ENCODE peak calls at places on chromosomes 5 and 9, in seven cellular contexts. One of them, this sample, is unnamed. For H3K27me3, the result is how much of the 10 kb centered on the place peaks cover.

GRCh38 chr9:107484117-107484723 is 5.3 kb downstream of the KLF4 start:
- DNase-seq in Panc1: no peak
- DNase-seq in CD8-positive, alpha-beta T cell: no peak
- DNase-seq in left lung: no peak
- DNase-seq in esophagus squamous epithelium: no peak
- DNase-seq in esophagus muscularis mucosa: no peak
- DNase-seq in sigmoid colon: no peak
- DNase-seq in this sample: no peak

GRCh38 chr5:14146725-14147124 is 3.6 kb downstream of the TRIO start:
- DNase-seq in Panc1: no peak
- DNase-seq in CD8-positive, alpha-beta T cell: no peak
- DNase-seq in left lung: no peak
- DNase-seq in esophagus squamous epithelium: no peak
- DNase-seq in esophagus muscularis mucosa: no peak
- DNase-seq in sigmoid colon: no peak
- DNase-seq in this sample: no peak

GRCh38 chr9:110351009-110351467 is 13.4 kb upstream of the TXNDC8 start:
- DNase-seq in Panc1: no peak
- DNase-seq in CD8-positive, alpha-beta T cell: no peak
- DNase-seq in left lung: no peak
- DNase-seq in esophagus squamous epithelium: no peak
- DNase-seq in esophagus muscularis mucosa: no peak
- DNase-seq in sigmoid colon: no peak
- DNase-seq in this sample: no peak

GRCh38 chr5:104652271-104652861 is 1089.8 kb upstream of the NUDT12 start:
- DNase-seq in Panc1: no peak
- DNase-seq in CD8-positive, alpha-beta T cell: no peak
- DNase-seq in left lung: no peak
- DNase-seq in esophagus squamous epithelium: no peak
- DNase-seq in esophagus muscularis mucosa: no peak
- DNase-seq in sigmoid colon: no peak
- DNase-seq in this sample: no peak

GRCh38 chr9:107060026-107060425 is 197.1 kb downstream of the ZNF462 start:
- DNase-seq in Panc1: no peak
- DNase-seq in CD8-positive, alpha-beta T cell: no peak
- DNase-seq in left lung: no peak
- DNase-seq in esophagus squamous epithelium: no peak
- DNase-seq in esophagus muscularis mucosa: no peak
- DNase-seq in sigmoid colon: no peak
- DNase-seq in this sample: no peak

GRCh38 chr9:13651969-13652663 is 372.6 kb upstream of the MPDZ start:
- DNase-seq in Panc1: no peak
- DNase-seq in CD8-positive, alpha-beta T cell: no peak
- DNase-seq in left lung: no peak
- DNase-seq in esophagus squamous epithelium: no peak
- DNase-seq in esophagus muscularis mucosa: no peak
- DNase-seq in sigmoid colon: no peak
- DNase-seq in this sample: no peak

GRCh38 chr9:9615086-9615485 is 997.7 kb downstream of the PTPRD start:
- DNase-seq in Panc1: no peak
- DNase-seq in CD8-positive, alpha-beta T cell: no peak
- DNase-seq in left lung: peak
- DNase-seq in esophagus squamous epithelium: no peak
- DNase-seq in esophagus muscularis mucosa: no peak
- DNase-seq in sigmoid colon: no peak
- DNase-seq in this sample: no peak

GRCh38 chr5:179195561-179196419 is 135.6 kb downstream of the ZNF354C start:
- DNase-seq in Panc1: no peak
- DNase-seq in CD8-positive, alpha-beta T cell: no peak
- DNase-seq in left lung: peak
- DNase-seq in esophagus squamous epithelium: no peak
- DNase-seq in esophagus muscularis mucosa: no peak
- DNase-seq in sigmoid colon: peak
- DNase-seq in this sample: no peak

GRCh38 chr5:83914662-83915418 is 194.2 kb upstream of the HAPLN1 start:
- DNase-seq in Panc1: no peak
- DNase-seq in CD8-positive, alpha-beta T cell: no peak
- DNase-seq in left lung: no peak
- DNase-seq in esophagus squamous epithelium: no peak
- DNase-seq in esophagus muscularis mucosa: no peak
- DNase-seq in sigmoid colon: no peak
- DNase-seq in this sample: no peak

GRCh38 chr5:72106922-72107873 is at the start of gene MAP1B:
- DNase-seq in Panc1: no peak
- DNase-seq in CD8-positive, alpha-beta T cell: no peak
- DNase-seq in left lung: peak
- DNase-seq in esophagus squamous epithelium: no peak
- DNase-seq in esophagus muscularis mucosa: no peak
- DNase-seq in sigmoid colon: peak
- DNase-seq in this sample: no peak

GRCh38 chr9:35406183-35406959 is 83.5 kb upstream of the RUSC2 start:
- DNase-seq in Panc1: no peak
- DNase-seq in CD8-positive, alpha-beta T cell: peak
- DNase-seq in left lung: peak
- DNase-seq in esophagus squamous epithelium: no peak
- DNase-seq in esophagus muscularis mucosa: no peak
- DNase-seq in sigmoid colon: no peak
- DNase-seq in this sample: no peak

GRCh38 chr9:97502984-97503861 is 1.8 kb downstream of the TMOD1 start:
- DNase-seq in Panc1: no peak
- DNase-seq in CD8-positive, alpha-beta T cell: no peak
- DNase-seq in left lung: peak
- DNase-seq in esophagus squamous epithelium: no peak
- DNase-seq in esophagus muscularis mucosa: no peak
- DNase-seq in sigmoid colon: no peak
- DNase-seq in this sample: no peak

GRCh38 chr9:97506264-97506663 is 4.8 kb downstream of the TMOD1 start:
- DNase-seq in Panc1: no peak
- DNase-seq in CD8-positive, alpha-beta T cell: no peak
- DNase-seq in left lung: no peak
- DNase-seq in esophagus squamous epithelium: no peak
- DNase-seq in esophagus muscularis mucosa: peak
- DNase-seq in sigmoid colon: no peak
- DNase-seq in this sample: no peak

GRCh38 chr9:97505845-97506244 is 4.4 kb downstream of the TMOD1 start:
- DNase-seq in Panc1: no peak
- DNase-seq in CD8-positive, alpha-beta T cell: peak
- DNase-seq in left lung: no peak
- DNase-seq in esophagus squamous epithelium: no peak
- DNase-seq in esophagus muscularis mucosa: peak
- DNase-seq in sigmoid colon: no peak
- DNase-seq in this sample: no peak

GRCh38 chr9:97503862-97504210 is 2.4 kb downstream of the TMOD1 start:
- DNase-seq in Panc1: no peak
- DNase-seq in CD8-positive, alpha-beta T cell: no peak
- DNase-seq in left lung: no peak
- DNase-seq in esophagus squamous epithelium: no peak
- DNase-seq in esophagus muscularis mucosa: peak
- DNase-seq in sigmoid colon: no peak
- DNase-seq in this sample: no peak

DNA sequence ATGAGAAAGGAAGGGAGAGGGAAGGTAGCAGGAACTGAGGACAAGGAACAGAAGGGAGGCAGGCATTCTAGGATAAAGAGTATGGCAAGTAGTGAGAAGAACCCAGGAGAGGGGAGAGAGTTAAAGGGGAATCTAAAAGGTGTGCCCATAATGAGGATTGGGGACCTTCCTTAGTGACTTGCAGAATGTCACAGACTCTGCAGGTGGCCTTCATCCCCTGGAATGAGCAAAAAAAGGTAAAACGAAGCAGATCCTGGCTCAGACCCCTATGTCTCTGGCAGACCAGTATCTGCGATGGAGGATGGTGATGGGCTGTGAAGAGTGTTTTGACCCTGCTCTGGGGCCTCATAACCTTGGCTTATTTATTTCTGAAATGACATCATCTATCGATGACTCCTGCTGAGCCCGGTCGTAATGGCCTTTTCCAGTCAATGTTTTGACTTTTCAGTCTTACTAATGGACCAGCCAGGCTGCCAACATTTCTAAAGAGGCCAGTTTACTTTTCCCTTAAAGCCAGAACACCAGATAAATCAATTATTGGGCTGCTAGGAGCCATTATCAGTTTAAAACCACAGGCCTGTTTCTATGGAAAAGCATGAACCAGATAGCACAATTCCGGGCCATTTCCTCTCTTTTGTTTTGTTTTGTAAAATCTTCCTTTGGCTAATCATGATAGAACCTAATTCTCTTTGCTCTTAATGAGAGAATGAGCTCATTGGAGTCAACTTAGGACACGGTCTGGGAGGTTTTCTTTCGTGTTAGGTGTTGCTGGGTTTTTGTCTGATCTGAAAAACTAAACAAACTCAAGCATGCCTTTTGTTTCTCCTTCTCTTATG is 3.1 kb downstream of the TMOD1 start:
- DNase-seq in Panc1: no peak
- DNase-seq in CD8-positive, alpha-beta T cell: peak
- DNase-seq in left lung: no peak
- DNase-seq in esophagus squamous epithelium: no peak
- DNase-seq in esophagus muscularis mucosa: peak
- DNase-seq in sigmoid colon: no peak
- DNase-seq in this sample: no peak
- H3K27me3 ChIP-seq in Panc1: under half
- H3K27me3 ChIP-seq in CD8-positive, alpha-beta T cell: under half
- H3K27me3 ChIP-seq in left lung: half or more
- H3K27me3 ChIP-seq in esophagus squamous epithelium: half or more
- H3K27me3 ChIP-seq in esophagus muscularis mucosa: under half
- H3K27me3 ChIP-seq in sigmoid colon: under half
- H3K27me3 ChIP-seq in this sample: under half

GRCh38 chr5:103607346-103607745 is 44.8 kb upstream of the NUDT12 start:
- DNase-seq in Panc1: no peak
- DNase-seq in CD8-positive, alpha-beta T cell: no peak
- DNase-seq in left lung: no peak
- DNase-seq in esophagus squamous epithelium: no peak
- DNase-seq in esophagus muscularis mucosa: no peak
- DNase-seq in sigmoid colon: no peak
- DNase-seq in this sample: no peak

GRCh38 chr5:103601314-103601713 is 38.7 kb upstream of the NUDT12 start:
- DNase-seq in Panc1: no peak
- DNase-seq in CD8-positive, alpha-beta T cell: no peak
- DNase-seq in left lung: no peak
- DNase-seq in esophagus squamous epithelium: no peak
- DNase-seq in esophagus muscularis mucosa: no peak
- DNase-seq in sigmoid colon: no peak
- DNase-seq in this sample: no peak

GRCh38 chr5:103602465-103602864 is 39.9 kb upstream of the NUDT12 start:
- DNase-seq in Panc1: no peak
- DNase-seq in CD8-positive, alpha-beta T cell: no peak
- DNase-seq in left lung: no peak
- DNase-seq in esophagus squamous epithelium: no peak
- DNase-seq in esophagus muscularis mucosa: no peak
- DNase-seq in sigmoid colon: no peak
- DNase-seq in this sample: no peak

GRCh38 chr5:103605277-103605676 is 42.7 kb upstream of the NUDT12 start:
- DNase-seq in Panc1: no peak
- DNase-seq in CD8-positive, alpha-beta T cell: no peak
- DNase-seq in left lung: no peak
- DNase-seq in esophagus squamous epithelium: no peak
- DNase-seq in esophagus muscularis mucosa: no peak
- DNase-seq in sigmoid colon: no peak
- DNase-seq in this sample: no peak
- TF ChIP-seq CTCF in Panc1: no peak
- TF ChIP-seq CTCF in CD8-positive, alpha-beta T cell: no peak
- TF ChIP-seq CTCF in left lung: no peak
- TF ChIP-seq CTCF in esophagus squamous epithelium: no peak
- TF ChIP-seq CTCF in esophagus muscularis mucosa: no peak
- TF ChIP-seq CTCF in sigmoid colon: no peak
- TF ChIP-seq CTCF in this sample: no peak

GRCh38 chr9:136666364-136667216 is 3.9 kb downstream of the EGFL7 start:
- DNase-seq in Panc1: no peak
- DNase-seq in CD8-positive, alpha-beta T cell: no peak
- DNase-seq in left lung: no peak
- DNase-seq in esophagus squamous epithelium: no peak
- DNase-seq in esophagus muscularis mucosa: no peak
- DNase-seq in sigmoid colon: no peak
- DNase-seq in this sample: no peak
- H3K27me3 ChIP-seq in Panc1: under half
- H3K27me3 ChIP-seq in CD8-positive, alpha-beta T cell: under half
- H3K27me3 ChIP-seq in left lung: half or more
- H3K27me3 ChIP-seq in esophagus squamous epithelium: half or more
- H3K27me3 ChIP-seq in esophagus muscularis mucosa: under half
- H3K27me3 ChIP-seq in sigmoid colon: under half
- H3K27me3 ChIP-seq in this sample: under half

GRCh38 chr9:88651682-88652633 is 117.0 kb downstream of the NXNL2 start:
- DNase-seq in Panc1: no peak
- DNase-seq in CD8-positive, alpha-beta T cell: no peak
- DNase-seq in left lung: peak
- DNase-seq in esophagus squamous epithelium: no peak
- DNase-seq in esophagus muscularis mucosa: peak
- DNase-seq in sigmoid colon: peak
- DNase-seq in this sample: peak
- TF ChIP-seq CTCF in Panc1: no peak
- TF ChIP-seq CTCF in CD8-positive, alpha-beta T cell: no peak
- TF ChIP-seq CTCF in left lung: no peak
- TF ChIP-seq CTCF in esophagus squamous epithelium: peak
- TF ChIP-seq CTCF in esophagus muscularis mucosa: peak
- TF ChIP-seq CTCF in sigmoid colon: no peak
- TF ChIP-seq CTCF in this sample: no peak

GRCh38 chr9:89493181-89493580 is 4.7 kb downstream of the SEMA4D start:
- DNase-seq in Panc1: no peak
- DNase-seq in CD8-positive, alpha-beta T cell: no peak
- DNase-seq in left lung: no peak
- DNase-seq in esophagus squamous epithelium: no peak
- DNase-seq in esophagus muscularis mucosa: no peak
- DNase-seq in sigmoid colon: no peak
- DNase-seq in this sample: no peak

GRCh38 chr9:89494199-89494598 is 3.7 kb downstream of the SEMA4D start:
- DNase-seq in Panc1: no peak
- DNase-seq in CD8-positive, alpha-beta T cell: no peak
- DNase-seq in left lung: no peak
- DNase-seq in esophagus squamous epithelium: no peak
- DNase-seq in esophagus muscularis mucosa: no peak
- DNase-seq in sigmoid colon: no peak
- DNase-seq in this sample: no peak

GRCh38 chr9:89491688-89492087 is 6.2 kb downstream of the SEMA4D start:
- DNase-seq in Panc1: no peak
- DNase-seq in CD8-positive, alpha-beta T cell: no peak
- DNase-seq in left lung: no peak
- DNase-seq in esophagus squamous epithelium: no peak
- DNase-seq in esophagus muscularis mucosa: no peak
- DNase-seq in sigmoid colon: no peak
- DNase-seq in this sample: no peak

GRCh38 chr9:89493671-89494070 is 4.2 kb downstream of the SEMA4D start:
- DNase-seq in Panc1: no peak
- DNase-seq in CD8-positive, alpha-beta T cell: no peak
- DNase-seq in left lung: no peak
- DNase-seq in esophagus squamous epithelium: no peak
- DNase-seq in esophagus muscularis mucosa: no peak
- DNase-seq in sigmoid colon: no peak
- DNase-seq in this sample: no peak

GRCh38 chr9:89492586-89492985 is 5.3 kb downstream of the SEMA4D start:
- DNase-seq in Panc1: no peak
- DNase-seq in CD8-positive, alpha-beta T cell: no peak
- DNase-seq in left lung: no peak
- DNase-seq in esophagus squamous epithelium: no peak
- DNase-seq in esophagus muscularis mucosa: no peak
- DNase-seq in sigmoid colon: no peak
- DNase-seq in this sample: no peak
- H3K27me3 ChIP-seq in Panc1: under half
- H3K27me3 ChIP-seq in CD8-positive, alpha-beta T cell: under half
- H3K27me3 ChIP-seq in left lung: under half
- H3K27me3 ChIP-seq in esophagus squamous epithelium: under half
- H3K27me3 ChIP-seq in esophagus muscularis mucosa: under half
- H3K27me3 ChIP-seq in sigmoid colon: under half
- H3K27me3 ChIP-seq in this sample: under half

GRCh38 chr9:7259544-7260241 is 501.9 kb downstream of the KDM4C start:
- DNase-seq in Panc1: no peak
- DNase-seq in CD8-positive, alpha-beta T cell: no peak
- DNase-seq in left lung: no peak
- DNase-seq in esophagus squamous epithelium: no peak
- DNase-seq in esophagus muscularis mucosa: no peak
- DNase-seq in sigmoid colon: no peak
- DNase-seq in this sample: no peak
- TF ChIP-seq CTCF in Panc1: no peak
- TF ChIP-seq CTCF in CD8-positive, alpha-beta T cell: no peak
- TF ChIP-seq CTCF in left lung: no peak
- TF ChIP-seq CTCF in esophagus squamous epithelium: no peak
- TF ChIP-seq CTCF in esophagus muscularis mucosa: no peak
- TF ChIP-seq CTCF in sigmoid colon: no peak
- TF ChIP-seq CTCF in this sample: no peak

This sample was measured in kidney epithelial cell.